ENCODE peak calls at places on chromosomes 7 and 10, in seven cellular contexts. U is A172; R is T-cell; N is NCI-H1930; Z is stimulated activated naive CD8-positive, alpha-beta T cell treated with anti-CD3 and anti-CD28 coated beads, Interleukin-15, Interleukin-2, amounts not matched to agents 100 U/mL and 50 U/mL, for 24 hours; T is endothelial cell; S is mucosa of gallbladder. M is an unnamed sample.

GRCh38 chr10:15266117-15266516 is 97.6 kb upstream of the NMT2 start:
- DNase-seq in Z (no peak), N (no peak), U (no peak), R (no peak), T (no peak), S (no peak), M (no peak)

GRCh38 chr10:59499460-59499859 is 137.1 kb upstream of the FAM13C start:
- DNase-seq in S (no peak), T (no peak), R (no peak), Z (no peak), N (no peak), U (no peak), M (no peak)

GRCh38 chr7:11787534-11787933 is 44.5 kb downstream of the THSD7A start:
- DNase-seq in N (no peak), U (no peak), T (no peak), S (no peak), R (no peak), Z (no peak), M (no peak)

GRCh38 chr10:88288621-88289059 is 294.5 kb downstream of the RNLS start:
- DNase-seq in U (no peak), R (no peak), Z (no peak), S (no peak), N (no peak), T (no peak), M (no peak)

GRCh38 chr7:69630292-69630691 is 32.0 kb downstream of the AUTS2 start:
- DNase-seq in R (no peak), U (peak), T (no peak), N (no peak), S (no peak), Z (no peak), M (no peak)

GRCh38 chr7:95669513-95669912 is 73.2 kb upstream of the PDK4 start:
- DNase-seq in R (no peak), U (no peak), Z (no peak), N (no peak), T (no peak), S (no peak), M (no peak)

GRCh38 chr10:110446954-110447608 is 50.6 kb upstream of the DUSP5 start:
- DNase-seq in U (peak), T (no peak), Z (no peak), S (no peak), R (no peak), N (no peak), M (peak)

GRCh38 chr10:113927440-113927839 is 73.0 kb downstream of the NHLRC2 start:
- DNase-seq in R (no peak), N (no peak), S (no peak), T (no peak), U (no peak), Z (no peak), M (no peak)

GRCh38 chr7:44631458-44632115 is 25.2 kb downstream of the OGDH start:
- DNase-seq in R (peak), T (no peak), Z (no peak), S (no peak), U (no peak), N (no peak), M (peak)

GRCh38 chr7:92563345-92563744 is 26.8 kb downstream of the FAM133B start:
- DNase-seq in R (no peak), N (no peak), S (no peak), T (peak), U (no peak), Z (no peak), M (no peak)

GRCh38 chr10:23368816-23369640 is 24.4 kb upstream of the C10orf67 start:
- DNase-seq in T (no peak), U (no peak), S (no peak), N (no peak), Z (no peak), R (no peak), M (peak)

GRCh38 chr10:104245066-104245632 is 9.5 kb upstream of the GSTO1 start:
- DNase-seq in Z (no peak), U (no peak), T (no peak), S (no peak), N (no peak), R (no peak), M (no peak)

GRCh38 chr7:74269757-74270277 is 15.6 kb upstream of the RFC2 start:
- DNase-seq in S (peak), R (peak), N (peak), Z (peak), T (peak), U (peak), M (peak)

GRCh38 chr7:28755255-28755654 is 202.9 kb downstream of the TRIL start:
- DNase-seq in Z (no peak), N (no peak), S (no peak), T (no peak), R (no peak), U (peak), M (peak)

GRCh38 chr10:118926903-118927302 is 102.6 kb upstream of the NANOS1 start:
- DNase-seq in N (no peak), T (no peak), R (no peak), U (no peak), S (no peak), Z (no peak), M (no peak)

GRCh38 chr7:124031919-124032318 is 948 bp downstream of the TMEM229A start:
- DNase-seq in U (no peak), Z (no peak), R (no peak), T (peak), N (no peak), S (no peak), M (no peak)

GRCh38 chr7:74063223-74063641 is 20.4 kb upstream of the LIMK1 start:
- DNase-seq in N (no peak), U (no peak), T (no peak), R (no peak), S (no peak), Z (no peak), M (no peak)

GRCh38 chr7:91355680-91356435 is 91.6 kb downstream of the FZD1 start:
- DNase-seq in Z (no peak), R (no peak), S (no peak), U (no peak), N (no peak), T (no peak), M (no peak)

GRCh38 chr7:1536768-1537630 is 6.5 kb downstream of the MAFK start:
- DNase-seq in S (peak), Z (no peak), T (peak), R (no peak), U (peak), N (no peak), M (peak)

GRCh38 chr7:36131499-36131898 is 21.6 kb upstream of the EEPD1 start:
- DNase-seq in N (no peak), R (no peak), T (no peak), U (no peak), S (no peak), Z (no peak), M (no peak)

GRCh38 chr10:110794808-110795207 is 76.9 kb upstream of the PDCD4 start:
- DNase-seq in T (no peak), R (no peak), Z (no peak), U (no peak), S (no peak), N (peak), M (no peak)

GRCh38 chr7:7257899-7258692 is 75.8 kb downstream of the C1GALT1 start:
- DNase-seq in N (no peak), Z (no peak), S (no peak), T (no peak), U (no peak), R (no peak), M (no peak)

GRCh38 chr7:51035696-51036095 is 253.0 kb upstream of the GRB10 start:
- DNase-seq in U (no peak), S (no peak), R (no peak), N (no peak), T (no peak), Z (no peak), M (no peak)

GRCh38 chr7:139108256-139109187 is 998 bp downstream of the ZC3HAV1 start:
- DNase-seq in Z (peak), U (no peak), T (peak), R (no peak), S (no peak), N (no peak), M (peak)

GRCh38 chr7:22094413-22095304 is 149.0 kb upstream of the CDCA7L start:
- DNase-seq in S (no peak), R (no peak), T (no peak), Z (no peak), U (no peak), N (no peak), M (peak)

GRCh38 chr7:98250789-98251188 is 1.2 kb downstream of the TECPR1 start:
- DNase-seq in Z (peak), R (peak), U (no peak), T (peak), N (no peak), S (no peak), M (no peak)

GRCh38 chr7:45153238-45153637 is 4.4 kb upstream of the RAMP3 start:
- DNase-seq in T (no peak), Z (no peak), R (no peak), N (no peak), S (no peak), U (no peak), M (no peak)

GRCh38 chr10:107747851-107748250 is 583.3 kb upstream of the SORCS1 start:
- DNase-seq in Z (no peak), S (no peak), U (no peak), T (no peak), N (no peak), R (no peak), M (no peak)

GRCh38 chr7:16695621-16696237 is 49.7 kb downstream of the BZW2 start:
- DNase-seq in T (peak), S (peak), Z (no peak), N (no peak), R (no peak), U (peak), M (peak)

GRCh38 chr10:14880201-14880600 is 1.5 kb downstream of the SUV39H2 start:
- DNase-seq in S (no peak), T (no peak), N (no peak), Z (no peak), U (no peak), R (no peak), M (no peak)

GRCh38 chr10:3877092-3878000 is 92.3 kb upstream of the KLF6 start:
- DNase-seq in R (no peak), Z (no peak), N (no peak), T (no peak), U (no peak), S (no peak), M (no peak)

GRCh38 chr10:21692909-21693308 is 158.9 kb downstream of the MLLT10 start:
- DNase-seq in R (no peak), S (no peak), N (no peak), Z (no peak), U (no peak), T (no peak), M (no peak)

GRCh38 chr10:80266513-80266863 is 23.0 kb downstream of the MAT1A start:
- DNase-seq in N (no peak), S (no peak), R (no peak), T (no peak), Z (no peak), U (no peak), M (no peak)

GRCh38 chr10:118817328-118818068 is 62.7 kb upstream of the CACUL1 start:
- DNase-seq in T (no peak), N (no peak), S (no peak), R (no peak), Z (no peak), U (no peak), M (no peak)

GRCh38 chr10:14822879-14823755 is 14.7 kb downstream of the CDNF start:
- DNase-seq in Z (peak), U (peak), R (peak), S (no peak), T (peak), N (no peak), M (peak)

GRCh38 chr10:51269816-51270215 is 195.5 kb downstream of the PRKG1 start:
- DNase-seq in T (no peak), S (no peak), Z (no peak), N (no peak), R (no peak), U (no peak), M (peak)

GRCh38 chr7:118918556-118918955 is 694.1 kb downstream of the ANKRD7 start:
- DNase-seq in R (no peak), Z (no peak), N (no peak), U (peak), T (no peak), S (no peak), M (peak)

GRCh38 chr7:16982640-16983103 is 100.9 kb upstream of the AGR3 start:
- DNase-seq in T (no peak), Z (no peak), N (no peak), U (peak), S (no peak), R (no peak), M (peak)

GRCh38 chr10:129531195-129531968 is 64.3 kb downstream of the MGMT start:
- DNase-seq in T (no peak), U (no peak), S (no peak), N (no peak), R (no peak), Z (no peak), M (peak)

GRCh38 chr7:115274-115911 is 77.0 kb upstream of the FAM20C start:
- DNase-seq in S (no peak), Z (no peak), U (no peak), R (no peak), T (no peak), N (no peak), M (peak)

M was measured in LHCN-M2.